ENCODE peak calls at places on chromosomes 7 and 10, in four cellular contexts. T is PC-3, C is neural progenitor cell, I is hepatocyte. Y is an unnamed sample.

GRCh38 chr7:137302075-137302474 is 41.5 kb downstream of the PTN start:
- DNase-seq in T (no peak), I (no peak), C (no peak), Y (no peak)

GRCh38 chr7:120273476-120273975 is 551 bp downstream of the KCND2 start:
- DNase-seq in I (peak), C (peak), T (peak), Y (no peak)

GRCh38 chr7:29315302-29316270 is 121.0 kb downstream of the CHN2 start:
- DNase-seq in C (no peak), I (no peak), T (no peak), Y (no peak)

GRCh38 chr10:3172081-3172445 is 519 bp downstream of the PITRM1 start:
- DNase-seq in C (no peak), T (peak), I (peak), Y (no peak)

GRCh38 chr10:62433181-62433692 is 59.1 kb downstream of the ZNF365 start:
- DNase-seq in I (peak), C (no peak), T (peak), Y (peak)

GRCh38 chr7:1040790-1041189 is 3.6 kb upstream of the GPR146 start:
- DNase-seq in C (peak), I (peak), T (no peak), Y (no peak)

GRCh38 chr10:4947635-4948596 is 15.3 kb upstream of the AKR1C1 start:
- DNase-seq in I (peak), C (no peak), T (peak), Y (peak)

GRCh38 chr7:73449422-73449821 is 15.8 kb downstream of the FZD9 start:
- DNase-seq in T (no peak), C (no peak), I (no peak), Y (no peak)

GRCh38 chr7:28708458-28708951 is 249.6 kb downstream of the TRIL start:
- DNase-seq in I (peak), C (peak), T (no peak), Y (no peak)

GRCh38 chr7:21945374-21946227 is at the start of gene CDCA7L:
- DNase-seq in I (peak), T (peak), C (peak), Y (no peak)

GRCh38 chr10:117541909-117542705 is 439 bp upstream of the EMX2 start:
- DNase-seq in C (peak), I (peak), T (no peak), Y (peak)

GRCh38 chr10:8112942-8113442 is 58.5 kb downstream of the GATA3 start:
- DNase-seq in I (no peak), T (no peak), C (no peak), Y (no peak)

GRCh38 chr10:46092523-46093195 is 46.6 kb upstream of the MSMB start:
- DNase-seq in I (no peak), C (no peak), T (no peak), Y (no peak)

GRCh38 chr7:116966606-116967005 is 13.3 kb downstream of the ST7 start:
- DNase-seq in I (no peak), T (no peak), C (no peak), Y (no peak)

GRCh38 chr7:94145602-94146001 is 141.4 kb upstream of the BET1 start:
- DNase-seq in C (no peak), T (no peak), I (no peak), Y (no peak)

GRCh38 chr10:5391780-5392179 is 12.8 kb downstream of the TUBAL3 start:
- DNase-seq in I (no peak), C (no peak), T (no peak), Y (no peak)

GRCh38 chr7:96135241-96135640 is 186.7 kb downstream of the SLC25A13 start:
- DNase-seq in T (peak), I (no peak), C (no peak), Y (peak)

GRCh38 chr10:97685395-97685958 is 1.6 kb downstream of the AVPI1 start:
- DNase-seq in I (no peak), T (peak), C (peak), Y (peak)

GRCh38 chr7:1638113-1638726 is 31.9 kb upstream of the ELFN1 start:
- DNase-seq in C (peak), T (no peak), I (no peak), Y (no peak)

GRCh38 chr10:5283305-5284158 is 81.2 kb upstream of the UCN3 start:
- DNase-seq in I (peak), T (peak), C (peak), Y (no peak)

GRCh38 chr7:139588632-139589031 is 65.1 kb downstream of the CLEC2L start:
- DNase-seq in C (peak), T (no peak), I (peak), Y (no peak)

GRCh38 chr7:7662527-7662926 is 22.0 kb downstream of the UMAD1 start:
- DNase-seq in I (no peak), T (peak), C (peak), Y (no peak)

GRCh38 chr10:78502208-78502943 is 468.7 kb downstream of the RPS24 start:
- DNase-seq in T (peak), I (no peak), C (no peak), Y (no peak)

GRCh38 chr7:108846471-108846870 is 276.8 kb downstream of the DNAJB9 start:
- DNase-seq in C (no peak), T (no peak), I (no peak), Y (no peak)

GRCh38 chr7:23918856-23919255 is 208.8 kb downstream of the STK31 start:
- DNase-seq in C (no peak), I (no peak), T (no peak), Y (no peak)

GRCh38 chr10:15419279-15419874 is 48.3 kb upstream of the FAM171A1 start:
- DNase-seq in I (peak), C (peak), T (peak), Y (no peak)

GRCh38 chr10:80277567-80278250 is 11.7 kb downstream of the MAT1A start:
- DNase-seq in C (no peak), I (peak), T (no peak), Y (no peak)

DNA sequence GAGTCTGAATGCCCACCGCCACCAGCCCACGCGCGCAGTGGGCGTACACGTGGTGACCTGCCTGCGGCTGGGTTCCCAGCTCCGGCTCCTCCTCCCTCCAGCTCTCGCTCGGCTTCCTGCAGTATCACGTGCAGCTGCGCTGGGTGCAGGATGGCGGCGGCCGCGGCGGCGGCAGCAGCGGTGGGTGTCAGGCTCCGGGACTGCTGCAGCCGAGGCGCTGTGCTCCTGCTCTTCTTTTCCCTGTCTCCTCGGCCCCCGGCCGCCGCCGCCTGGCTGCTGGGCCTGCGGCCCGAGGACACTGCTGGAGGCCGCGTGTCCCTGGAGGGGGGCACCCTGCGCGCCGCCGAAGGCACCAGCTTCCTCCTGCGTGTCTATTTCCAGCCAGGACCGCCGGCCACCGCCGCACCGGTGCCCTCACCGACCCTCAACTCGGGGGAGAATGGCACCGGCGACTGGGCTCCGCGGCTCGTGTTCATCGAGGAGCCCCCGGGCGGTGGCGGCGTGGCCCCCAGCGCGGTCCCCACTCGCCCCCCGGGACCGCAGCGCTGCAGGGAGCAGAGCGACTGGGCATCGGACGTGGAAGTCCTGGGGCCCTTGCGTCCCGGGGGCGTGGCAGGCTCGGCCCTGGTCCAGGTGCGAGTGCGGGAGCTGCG is at the start of gene CNNM1:
- DNase-seq in C (peak), I (peak), T (peak), Y (no peak)
- TF ChIP-seq EZH2 in C (peak), I (no peak), T (no peak), Y (no peak)

GRCh38 chr10:86367339-86367951 is 850 bp upstream of the GRID1 start:
- DNase-seq in T (no peak), C (peak), I (no peak), Y (no peak)
- TF ChIP-seq EZH2 in T (no peak), C (peak), I (no peak), Y (peak)

GRCh38 chr10:22252286-22252800 is 34.5 kb upstream of the EBLN1 start:
- DNase-seq in I (peak), C (peak), T (no peak), Y (no peak)
- TF ChIP-seq EZH2 in I (no peak), C (no peak), T (no peak), Y (no peak)

GRCh38 chr7:151017953-151018420 is 6.3 kb downstream of the ATG9B start:
- DNase-seq in T (peak), I (peak), C (peak), Y (no peak)
- TF ChIP-seq EZH2 in T (no peak), I (no peak), C (no peak), Y (no peak)

GRCh38 chr7:128364166-128364565 is 2.7 kb upstream of the PRRT4 start:
- DNase-seq in I (no peak), T (no peak), C (no peak), Y (no peak)

GRCh38 chr7:128363261-128363721 is 1.8 kb upstream of the PRRT4 start:
- DNase-seq in C (no peak), T (no peak), I (no peak), Y (no peak)

GRCh38 chr7:128359939-128360338 is 1.6 kb downstream of the PRRT4 start:
- DNase-seq in T (no peak), C (no peak), I (no peak), Y (no peak)

GRCh38 chr7:128362670-128363069 is 1.2 kb upstream of the PRRT4 start:
- DNase-seq in C (no peak), T (peak), I (no peak), Y (peak)

DNA sequence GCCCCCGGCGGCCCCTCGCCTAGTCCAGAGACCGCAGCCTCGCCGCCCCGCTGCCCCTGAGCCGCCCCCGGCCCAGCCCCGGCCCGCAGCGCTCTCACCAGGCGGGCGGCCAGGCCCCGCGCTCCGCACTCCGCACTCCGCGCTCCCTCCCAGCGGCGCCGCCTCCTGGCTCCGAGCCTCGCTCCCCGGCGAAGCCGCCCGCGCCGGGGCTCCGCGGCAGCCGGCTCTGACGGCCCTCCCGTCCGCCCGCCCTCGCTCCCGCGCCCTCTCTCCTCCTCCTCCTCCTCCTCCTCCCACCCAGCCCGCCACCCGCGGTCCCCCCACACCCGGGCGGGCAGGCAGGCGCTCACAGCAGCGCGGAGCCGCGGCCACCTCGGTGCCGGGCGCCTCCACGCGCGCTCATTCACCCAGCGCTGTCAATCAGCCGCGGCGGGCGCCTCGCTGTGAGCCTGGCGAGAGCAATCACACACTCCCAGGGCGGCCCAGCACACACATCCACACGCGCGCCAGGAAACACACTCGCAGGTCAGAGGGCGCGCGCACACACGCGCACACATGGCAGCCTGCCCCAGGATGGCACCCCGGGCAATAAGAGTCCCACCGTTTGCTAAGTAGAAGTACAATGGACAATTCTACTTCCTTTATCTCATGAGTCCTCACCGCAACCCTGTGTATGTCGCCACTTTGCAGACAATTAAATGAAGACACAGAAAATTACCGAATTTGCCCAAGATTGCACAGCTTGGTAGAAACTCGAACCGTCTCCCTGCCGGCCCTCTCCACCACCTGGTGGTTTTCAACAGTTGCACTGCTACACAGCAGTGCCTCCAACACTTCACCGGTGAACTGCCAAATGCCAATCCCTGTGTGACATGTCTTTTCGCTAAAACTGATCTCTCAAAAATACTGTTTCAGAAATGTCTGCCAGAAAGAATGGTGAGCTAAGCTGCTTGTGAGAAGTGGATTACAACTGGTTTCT is at the start of gene PRRT4:
- DNase-seq in T (peak), C (peak), I (peak), Y (no peak)
- TF ChIP-seq EZH2 in T (no peak), C (peak), I (no peak), Y (no peak)

GRCh38 chr10:75418287-75418686 is 13.1 kb upstream of the LRMDA start:
- DNase-seq in T (no peak), I (no peak), C (no peak), Y (no peak)

GRCh38 chr10:75410135-75410787 is 8.7 kb upstream of the ZNF503 start:
- DNase-seq in C (peak), T (no peak), I (no peak), Y (no peak)

GRCh38 chr10:75417522-75417927 is 13.9 kb upstream of the LRMDA start:
- DNase-seq in I (no peak), T (peak), C (peak), Y (no peak)

GRCh38 chr10:75418712-75419111 is 12.7 kb upstream of the LRMDA start:
- DNase-seq in C (no peak), T (no peak), I (no peak), Y (no peak)

DNA sequence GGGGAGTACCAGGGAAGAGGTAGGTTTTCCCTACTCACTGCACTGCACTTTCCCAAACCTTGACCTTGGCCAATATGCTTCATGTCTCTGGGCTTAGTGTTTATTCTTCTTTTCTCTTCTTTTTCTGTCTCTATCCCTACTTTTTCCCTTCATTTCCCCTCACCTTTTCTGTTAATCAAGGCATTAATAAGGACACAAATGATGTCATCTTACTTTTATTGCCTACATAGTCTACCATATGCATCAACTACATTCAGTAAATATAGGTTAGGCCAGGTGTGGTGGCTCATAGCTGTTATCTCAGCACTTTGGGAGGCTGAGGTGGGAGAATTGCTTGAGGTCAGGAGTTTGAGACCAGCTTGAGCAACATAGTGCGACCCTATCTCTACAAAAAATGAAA is 13.0 kb upstream of the ZNF503 start:
- DNase-seq in I (no peak), C (no peak), T (no peak), Y (no peak)
- TF ChIP-seq EZH2 in I (no peak), C (no peak), T (no peak), Y (no peak)

DNA sequence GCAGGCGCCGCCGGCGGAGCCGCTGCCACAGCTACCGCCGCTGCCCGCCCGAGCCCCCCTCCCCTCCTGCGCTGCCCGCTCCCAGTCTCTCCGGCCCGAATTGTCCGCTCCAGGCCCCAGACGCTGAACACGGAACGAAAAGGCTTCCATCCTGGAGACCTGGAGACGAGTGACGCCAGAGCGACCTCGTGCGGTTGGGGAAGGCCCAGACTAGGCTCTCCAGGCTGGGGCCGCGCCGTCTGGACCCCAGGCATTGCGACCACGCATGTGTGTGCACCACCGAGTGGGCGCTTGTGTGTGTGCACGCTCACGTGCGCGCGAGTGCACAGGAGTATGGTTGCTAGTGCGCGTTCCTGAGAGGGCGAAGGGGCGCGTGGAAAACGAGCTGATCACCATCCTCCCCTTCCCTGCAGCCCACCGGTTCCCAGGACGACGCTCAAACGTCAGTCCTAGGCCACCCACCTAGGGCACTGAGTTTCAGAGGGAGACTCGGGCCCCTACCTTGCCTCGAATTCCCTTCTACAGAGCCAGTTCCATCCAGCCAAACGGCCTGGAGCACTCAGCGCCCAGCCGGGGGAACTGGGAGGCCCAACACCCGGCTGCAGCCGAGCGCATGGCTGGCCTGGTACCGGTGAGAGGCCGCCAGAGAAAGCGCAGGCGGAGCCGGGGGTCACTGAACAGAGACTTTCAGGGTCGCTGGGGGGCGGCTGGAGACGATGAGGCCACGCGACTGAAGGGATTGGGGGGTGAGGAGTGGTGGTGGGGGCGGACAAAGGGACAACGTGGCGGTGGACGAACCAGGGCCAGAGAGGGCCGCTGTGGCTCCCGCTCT is 11.6 kb downstream of the LBX1 start:
- DNase-seq in C (peak), I (peak), T (peak), Y (no peak)
- TF ChIP-seq EZH2 in C (peak), I (peak), T (no peak), Y (peak)

GRCh38 chr7:159323359-159323758 is 178.7 kb upstream of the VIPR2 start:
- DNase-seq in C (no peak), I (no peak), T (no peak), Y (no peak)
- TF ChIP-seq EZH2 in C (no peak), I (no peak), T (no peak), Y (no peak)

GRCh38 chr10:92689663-92690210 is at the start of gene HHEX:
- DNase-seq in T (peak), I (peak), C (peak), Y (no peak)
- TF ChIP-seq EZH2 in T (no peak), I (no peak), C (no peak), Y (no peak)